ENCODE peak calls at places on chromosomes 1 and 21, in seven cellular contexts. G is transverse colon, F is esophagus muscularis mucosa, K is ovary, I is suprapubic skin, B is SK-N-SH, T is K562. O is an unnamed sample. For H3K27me3, the result is how much of the 10 kb centered on the place peaks cover.

GRCh38 chr1:119893238-119893791 is 3.0 kb downstream of the ADAM30 start:
- DNase-seq in B (no peak), K (no peak), G (no peak), T (no peak), F (no peak), I (no peak), O (no peak)

GRCh38 chr1:156319664-156320063 is 18.4 kb downstream of the CCT3 start:
- DNase-seq in K (no peak), T (no peak), I (no peak), B (peak), F (no peak), G (no peak), O (no peak)

GRCh38 chr1:107963601-107964396 is 1.2 kb downstream of the VAV3 start:
- DNase-seq in T (no peak), B (peak), K (no peak), F (no peak), I (peak), G (peak), O (peak)

GRCh38 chr1:29563092-29563491 is 326.8 kb downstream of the PTPRU start:
- DNase-seq in G (no peak), T (no peak), B (no peak), K (no peak), I (no peak), F (no peak), O (no peak)

GRCh38 chr1:234961468-234962339 is 166.9 kb downstream of the TOMM20 start:
- DNase-seq in G (no peak), I (peak), F (no peak), K (no peak), B (no peak), T (no peak), O (no peak)

GRCh38 chr21:33840771-33841170 is 74.8 kb downstream of the ATP5PO start:
- DNase-seq in I (no peak), T (no peak), K (no peak), G (no peak), F (no peak), B (no peak), O (no peak)

GRCh38 chr1:157081717-157082116 is 17.9 kb downstream of the ETV3L start:
- DNase-seq in T (no peak), F (peak), K (no peak), I (no peak), G (no peak), B (no peak), O (no peak)

GRCh38 chr1:18429654-18430053 is 51.1 kb upstream of the KLHDC7A start:
- DNase-seq in F (no peak), I (no peak), T (no peak), G (no peak), K (no peak), B (no peak), O (no peak)

GRCh38 chr1:228867093-228867950 is 132.0 kb downstream of the RHOU start:
- DNase-seq in F (no peak), G (no peak), T (no peak), K (no peak), I (no peak), B (peak), O (peak)

GRCh38 chr1:51203874-51204245 is 32.2 kb upstream of the RNF11 start:
- DNase-seq in B (no peak), F (no peak), I (no peak), T (no peak), G (no peak), K (no peak), O (no peak)

GRCh38 chr1:55965981-55966461 is 613.3 kb downstream of the PLPP3 start:
- DNase-seq in T (no peak), G (no peak), K (no peak), B (no peak), F (no peak), I (no peak), O (no peak)

GRCh38 chr1:41726899-41727748 is 191.6 kb downstream of the HIVEP3 start:
- DNase-seq in G (peak), I (no peak), T (no peak), B (no peak), F (no peak), K (no peak), O (peak)

GRCh38 chr1:113210248-113210647 is 137.2 kb downstream of the LRIG2 start:
- DNase-seq in I (no peak), B (no peak), K (no peak), T (peak), G (peak), F (no peak), O (no peak)

GRCh38 chr1:26786437-26787380 is 1.0 kb upstream of the PIGV start:
- DNase-seq in K (peak), B (peak), G (peak), F (peak), I (peak), T (peak), O (no peak)

GRCh38 chr1:79629414-79629813 is 622.9 kb upstream of the ADGRL4 start:
- DNase-seq in F (no peak), K (no peak), B (no peak), I (no peak), G (no peak), T (no peak), O (no peak)

GRCh38 chr1:232664844-232665777 is 35.2 kb upstream of the SIPA1L2 start:
- DNase-seq in F (no peak), T (no peak), K (no peak), G (no peak), I (no peak), B (no peak), O (no peak)

GRCh38 chr1:7420706-7421105 is 350.4 kb upstream of the VAMP3 start:
- DNase-seq in B (peak), T (no peak), K (peak), G (no peak), I (peak), F (no peak), O (peak)

GRCh38 chr1:197424467-197424866 is 156.4 kb downstream of the CRB1 start:
- DNase-seq in G (no peak), F (no peak), I (no peak), K (no peak), B (no peak), T (no peak), O (no peak)

GRCh38 chr1:80594013-80594412 is 1206.7 kb upstream of the ADGRL2 start:
- DNase-seq in I (no peak), T (no peak), K (no peak), F (no peak), B (no peak), G (no peak), O (no peak)

GRCh38 chr1:107844009-107844408 is 121.0 kb downstream of the VAV3 start:
- DNase-seq in T (no peak), I (no peak), F (no peak), K (no peak), G (no peak), B (no peak), O (no peak)

GRCh38 chr1:171438441-171438840 is 46.9 kb upstream of the PRRC2C start:
- DNase-seq in I (no peak), F (no peak), K (no peak), B (no peak), T (no peak), G (no peak), O (no peak)

GRCh38 chr1:205656236-205656635 is 24.1 kb downstream of the SLC45A3 start:
- DNase-seq in T (no peak), I (no peak), B (no peak), G (no peak), K (no peak), F (no peak), O (no peak)

GRCh38 chr1:245749053-245749452 is 594.3 kb downstream of the KIF26B start:
- DNase-seq in B (no peak), F (no peak), I (no peak), K (no peak), G (no peak), T (no peak), O (no peak)

GRCh38 chr1:202281316-202282016 is 60.3 kb downstream of the UBE2T start:
- DNase-seq in B (no peak), T (no peak), G (no peak), K (no peak), F (no peak), I (peak), O (no peak)

DNA sequence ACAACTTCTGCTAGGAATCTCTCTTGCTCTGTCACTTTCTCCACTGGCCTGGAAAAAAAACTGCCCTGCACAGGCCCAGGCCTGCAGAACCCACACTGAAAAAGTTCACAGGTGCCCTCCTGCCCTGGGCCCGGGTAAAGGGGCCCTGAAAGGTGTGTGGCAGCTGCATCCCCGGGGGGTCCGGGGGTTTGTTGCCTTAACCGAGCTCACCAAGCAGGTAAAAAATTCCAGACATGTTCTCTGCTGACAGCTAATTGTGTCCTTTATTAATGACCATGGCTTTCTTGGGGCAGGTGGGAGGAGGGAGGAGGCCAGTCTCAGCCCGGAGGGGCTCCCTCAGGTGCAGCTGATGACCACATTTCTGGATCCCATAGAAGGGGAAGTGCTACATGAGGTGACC is 122.9 kb downstream of the LACTBL1 start:
- DNase-seq in G (no peak), F (no peak), I (no peak), T (no peak), B (no peak), K (no peak), O (no peak)
- TF ChIP-seq EP300 in G (no peak), F (no peak), I (no peak), T (no peak), B (no peak), K (no peak), O (no peak)

GRCh38 chr1:160084771-160085321 is 3.5 kb downstream of the KCNJ9 start:
- DNase-seq in I (no peak), T (no peak), B (no peak), F (no peak), K (no peak), G (no peak), O (no peak)
- H3K27me3 ChIP-seq in I (under half), T (under half), B (under half), F (under half), K (under half), G (under half), O (under half)

DNA sequence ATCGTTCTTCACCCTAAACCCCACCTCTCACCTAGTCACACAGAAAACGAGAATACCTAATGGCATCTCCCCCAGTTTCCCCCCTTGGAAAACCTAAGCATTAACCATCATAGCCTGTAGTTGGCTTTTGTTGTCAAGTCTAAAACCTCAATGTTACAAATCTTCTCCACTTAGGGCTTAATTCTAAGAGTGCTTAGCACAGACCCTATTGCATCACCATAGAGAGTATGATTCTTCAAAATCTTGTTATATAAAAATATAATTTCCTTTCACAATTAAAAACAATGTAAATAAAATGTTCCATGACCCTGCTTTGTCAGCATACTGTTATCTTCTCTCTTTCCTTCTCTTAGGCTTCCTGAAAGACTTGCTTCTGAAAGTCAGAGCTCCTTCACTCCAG is 263.2 kb upstream of the RGS18 start:
- DNase-seq in G (no peak), F (no peak), I (no peak), B (no peak), K (no peak), T (no peak), O (no peak)
- TF ChIP-seq EP300 in G (no peak), F (no peak), I (no peak), B (no peak), K (no peak), T (no peak), O (no peak)

GRCh38 chr1:2871246-2871815 is 69.8 kb upstream of the TTC34 start:
- DNase-seq in B (no peak), I (no peak), F (no peak), T (no peak), K (no peak), G (no peak), O (no peak)

GRCh38 chr1:2876846-2877245 is 75.4 kb upstream of the TTC34 start:
- DNase-seq in T (no peak), F (no peak), G (no peak), B (no peak), I (no peak), K (no peak), O (no peak)

GRCh38 chr1:2877391-2877790 is 75.9 kb upstream of the TTC34 start:
- DNase-seq in F (no peak), B (no peak), T (no peak), I (no peak), K (no peak), G (no peak), O (no peak)

GRCh38 chr1:2875677-2876531 is 74.4 kb upstream of the TTC34 start:
- DNase-seq in G (no peak), I (no peak), F (no peak), K (peak), T (peak), B (peak), O (peak)

GRCh38 chr1:2874207-2875165 is 73.0 kb upstream of the TTC34 start:
- DNase-seq in G (no peak), K (peak), I (no peak), F (no peak), T (no peak), B (no peak), O (peak)
- H3K27me3 ChIP-seq in G (under half), K (under half), I (under half), F (under half), T (under half), B (under half), O (under half)

DNA sequence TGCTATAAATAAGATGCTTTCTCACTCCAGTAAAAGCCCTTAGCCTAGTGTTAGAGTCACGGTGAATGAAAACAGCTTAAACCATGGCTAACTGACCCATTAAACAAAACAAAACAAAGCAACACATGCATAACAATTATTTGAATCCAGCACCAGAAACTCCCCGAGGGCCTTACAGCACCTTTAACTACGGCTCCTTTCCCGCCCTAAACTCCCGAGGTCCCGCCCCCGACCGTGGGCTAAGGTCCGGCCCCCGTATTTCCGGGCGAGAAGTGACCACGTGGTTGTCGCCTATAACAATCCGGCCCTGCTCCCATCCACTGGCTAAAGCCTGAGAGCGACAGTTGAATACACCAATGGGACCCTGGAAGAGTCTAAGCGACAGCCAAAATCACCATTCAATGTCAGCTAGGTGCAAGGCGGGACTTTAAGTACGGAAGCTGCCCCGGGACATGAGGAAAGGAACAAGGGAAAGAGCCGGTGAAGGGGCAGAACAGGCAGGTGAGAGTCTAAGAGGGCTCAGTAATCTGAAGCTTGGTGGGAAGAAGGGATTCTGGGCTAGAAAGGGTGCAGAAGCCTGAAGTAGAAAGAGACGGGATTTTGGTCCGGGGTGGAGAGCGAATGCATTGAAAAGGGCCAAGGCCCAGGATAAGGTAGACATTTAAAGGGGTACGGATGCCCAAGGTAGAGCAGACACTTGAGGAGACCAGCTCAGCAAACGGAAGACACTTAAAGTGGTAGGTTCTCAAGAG is at the start of gene FLAD1:
- DNase-seq in B (peak), I (peak), G (peak), T (peak), F (peak), K (peak), O (peak)
- TF ChIP-seq EP300 in B (no peak), I (no peak), G (no peak), T (no peak), F (no peak), K (no peak), O (no peak)

O was measured in upper lobe of left lung.